ENCODE peak calls at places on chromosomes 3 and 15, in four cellular contexts. X, C, E and H are unnamed samples.

GRCh38 chr3:15903164-15903563 is 105.4 kb upstream of the ANKRD28 start:
- DNase-seq in E (no peak), C (no peak), X (no peak), H (no peak)

GRCh38 chr3:90145094-90145810 is 1037.8 kb downstream of the EPHA3 start:
- DNase-seq in C (no peak), E (no peak), X (no peak), H (no peak)

GRCh38 chr15:51094606-51095569 is at the start of gene TNFAIP8L3:
- DNase-seq in X (peak; percentile 7), C (no peak), E (peak; percentile 44), H (peak; percentile 35)

GRCh38 chr3:125083776-125084175 is 28.0 kb upstream of the HEG1 start:
- DNase-seq in E (peak; percentile 21), C (no peak), X (no peak), H (no peak)

GRCh38 chr15:84981711-84982300 is at the start of gene PDE8A:
- DNase-seq in E (peak; percentile 63), C (peak; percentile 59), X (no peak), H (peak; percentile 46)

GRCh38 chr15:98647774-98648653 is at the start of gene IGF1R:
- DNase-seq in E (peak; percentile 79), C (peak; percentile 89), X (peak; percentile 80), H (peak; percentile 69)

GRCh38 chr3:178067721-178068120 is 468.5 kb upstream of the KCNMB2 start:
- DNase-seq in C (no peak), X (no peak), E (no peak), H (no peak)

GRCh38 chr15:69591905-69592508 is 139.4 kb downstream of the RPLP1 start:
- DNase-seq in E (peak; percentile 85), X (peak; percentile 97), C (no peak), H (no peak)

GRCh38 chr3:16817201-16817600 is 67.6 kb upstream of the PLCL2 start:
- DNase-seq in C (no peak), X (no peak), E (no peak), H (no peak)

GRCh38 chr15:75138016-75138999 is 63.4 kb upstream of the C15orf39 start:
- DNase-seq in X (no peak), C (no peak), E (no peak), H (no peak)

GRCh38 chr15:24848050-24848449 is 106.7 kb upstream of the SNRPN start:
- DNase-seq in E (peak; percentile 5), X (no peak), C (no peak), H (peak; percentile 42)

GRCh38 chr3:12483872-12484197 is 445 bp upstream of the TSEN2 start:
- DNase-seq in E (no peak), C (no peak), X (no peak), H (no peak)

GRCh38 chr15:72790302-72790955 is 6.9 kb upstream of the ADPGK start:
- DNase-seq in E (no peak), X (no peak), C (no peak), H (no peak)

GRCh38 chr3:193922034-193922774 is 213.7 kb upstream of the HES1 start:
- DNase-seq in E (no peak), X (no peak), C (no peak), H (no peak)

GRCh38 chr3:23620616-23621015 is 185.1 kb upstream of the UBE2E1 start:
- DNase-seq in C (no peak), E (no peak), X (no peak), H (no peak)

GRCh38 chr15:98649996-98650870 is 1.9 kb downstream of the IGF1R start:
- DNase-seq in X (peak; percentile 48), C (no peak), E (no peak), H (no peak)

GRCh38 chr3:1773679-1774078 is 325.0 kb upstream of the CNTN4 start:
- DNase-seq in C (no peak), X (no peak), E (no peak), H (no peak)

GRCh38 chr3:69740103-69741021 is 1.1 kb downstream of the MITF start:
- DNase-seq in E (no peak), X (no peak), C (peak; percentile 53), H (peak; percentile 83)

GRCh38 chr3:164641071-164641470 is 437.2 kb downstream of the SI start:
- DNase-seq in E (no peak), C (no peak), X (no peak), H (no peak)

GRCh38 chr15:45337224-45337623 is 41.1 kb downstream of the GATM start:
- DNase-seq in C (no peak), X (no peak), E (no peak), H (no peak)

GRCh38 chr3:134359121-134360010 is 14.9 kb downstream of the AMOTL2 start:
- DNase-seq in E (no peak), C (no peak), X (no peak), H (peak; percentile 5)

GRCh38 chr3:141812091-141812490 is 48.9 kb downstream of the GRK7 start:
- DNase-seq in X (no peak), C (no peak), E (no peak), H (no peak)

GRCh38 chr15:74402873-74403589 is 30.7 kb downstream of the SEMA7A start:
- DNase-seq in E (no peak), X (no peak), C (no peak), H (no peak)

GRCh38 chr3:188124184-188124583 is 29.8 kb upstream of the LPP start:
- DNase-seq in E (no peak), C (no peak), X (peak; percentile 61), H (no peak)

GRCh38 chr3:111761309-111761795 is 97.7 kb upstream of the PHLDB2 start:
- DNase-seq in X (no peak), E (no peak), C (no peak), H (no peak)

GRCh38 chr3:184523825-184524615 is 37.6 kb upstream of the EPHB3 start:
- DNase-seq in E (peak; percentile 28), X (no peak), C (peak; percentile 40), H (no peak)

GRCh38 chr3:106161236-106161635 is 292.4 kb upstream of the CBLB start:
- DNase-seq in X (no peak), C (no peak), E (no peak), H (no peak)

GRCh38 chr3:142104763-142105162 is 44.6 kb downstream of the TFDP2 start:
- DNase-seq in E (no peak), C (no peak), X (no peak), H (no peak)

GRCh38 chr15:42130246-42130986 is 26.0 kb downstream of the PLA2G4F start:
- DNase-seq in X (no peak), C (no peak), E (no peak), H (no peak)

GRCh38 chr15:98731712-98732450 is 83.5 kb downstream of the IGF1R start:
- DNase-seq in X (no peak), C (no peak), E (no peak), H (no peak)

GRCh38 chr3:172461530-172462138 is 13.4 kb upstream of the GHSR start:
- DNase-seq in E (peak; percentile 43), X (peak; percentile 34), C (peak; percentile 50), H (no peak)

GRCh38 chr3:127589600-127590281 is 792 bp downstream of the TPRA1 start:
- DNase-seq in C (no peak), E (no peak), X (no peak), H (peak; percentile 33)

GRCh38 chr3:122064318-122064717 is 9.2 kb downstream of the CD86 start:
- DNase-seq in C (no peak), X (no peak), E (no peak), H (no peak)

GRCh38 chr15:90598679-90599078 is 69.0 kb downstream of the CRTC3 start:
- DNase-seq in C (no peak), X (no peak), E (no peak), H (no peak)

DNA sequence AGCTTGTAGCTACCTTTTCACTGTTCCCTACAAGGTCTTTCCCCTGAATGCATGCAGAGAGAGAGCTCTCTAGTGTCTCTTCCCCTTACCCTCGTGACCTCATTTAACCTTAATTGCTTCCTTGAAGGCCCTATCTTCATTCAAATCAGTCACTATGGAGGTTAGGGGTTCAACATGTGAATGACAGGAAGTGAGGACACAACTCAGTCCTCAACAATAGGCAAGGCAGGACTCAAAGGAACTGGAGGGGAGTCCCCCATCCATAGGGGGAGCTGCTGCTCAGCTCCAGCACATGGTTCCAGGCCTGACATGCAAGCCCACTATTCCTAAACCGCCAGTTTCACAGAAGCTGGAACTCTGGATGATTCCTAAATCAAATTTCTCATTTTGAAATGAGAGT is 33.8 kb upstream of the GYG1 start:
- DNase-seq in X (peak; percentile 37), E (no peak), C (peak; percentile 30), H (peak; percentile 56)
- TF ChIP-seq HMGXB4 in X (no peak), E (no peak), C (no peak), H (no peak)

DNA sequence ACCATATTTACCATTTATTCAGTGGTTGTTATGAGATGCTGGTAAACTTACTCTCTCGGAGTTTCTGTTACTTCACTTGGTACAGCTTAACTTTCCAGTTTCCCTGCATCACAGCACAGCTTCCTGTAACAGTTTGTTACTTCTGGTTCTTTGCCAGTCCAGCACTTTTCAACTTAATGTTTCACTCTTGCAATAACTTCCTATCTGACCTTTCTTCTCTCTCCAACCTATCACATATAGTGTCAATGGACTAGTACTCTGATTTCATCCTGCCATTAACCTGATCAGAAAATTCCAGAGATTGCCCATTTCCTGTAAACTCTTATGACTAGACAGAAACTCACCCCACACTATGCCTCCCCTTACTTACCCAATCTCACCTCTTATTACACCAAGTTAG is 3.9 kb upstream of the ATP11B start:
- DNase-seq in C (no peak), E (no peak), X (no peak), H (no peak)
- TF ChIP-seq HMGXB4 in C (no peak), E (no peak), X (no peak), H (no peak)

GRCh38 chr3:186257866-186258265 is 104.2 kb downstream of the DGKG start:
- DNase-seq in C (no peak), X (no peak), E (no peak), H (no peak)
- TF ChIP-seq HMGXB4 in C (no peak), X (no peak), E (no peak), H (no peak)

GRCh38 chr3:43478380-43478779 is 143.4 kb downstream of the ANO10 start:
- DNase-seq in C (no peak), X (no peak), E (no peak), H (no peak)

GRCh38 chr3:43473737-43474136 is 148.1 kb downstream of the ANO10 start:
- DNase-seq in C (no peak), E (no peak), X (no peak), H (no peak)

GRCh38 chr3:43473228-43473627 is 148.6 kb downstream of the ANO10 start:
- DNase-seq in C (no peak), X (no peak), E (no peak), H (no peak)

GRCh38 chr3:43481325-43481860 is 140.4 kb downstream of the ANO10 start:
- DNase-seq in E (no peak), C (no peak), X (no peak), H (no peak)

GRCh38 chr3:43477600-43477999 is 144.2 kb downstream of the ANO10 start:
- DNase-seq in C (no peak), E (no peak), X (no peak), H (no peak)
- TF ChIP-seq HMGXB4 in C (no peak), E (no peak), X (no peak), H (no peak)

GRCh38 chr3:58052373-58053273 is 44.4 kb downstream of the FLNB start:
- DNase-seq in C (peak; percentile 64), E (peak; percentile 65), X (peak; percentile 83), H (no peak)

GRCh38 chr3:58048301-58048700 is 40.1 kb downstream of the FLNB start:
- DNase-seq in E (no peak), C (no peak), X (no peak), H (no peak)

GRCh38 chr3:58049143-58049785 is 41.0 kb downstream of the FLNB start:
- DNase-seq in X (peak; percentile 98), C (peak; percentile 19), E (peak; percentile 66), H (peak; percentile 59)

GRCh38 chr3:58047806-58048205 is 39.6 kb downstream of the FLNB start:
- DNase-seq in E (no peak), X (no peak), C (no peak), H (no peak)

GRCh38 chr3:58051196-58051595 is 43.0 kb downstream of the FLNB start:
- DNase-seq in E (no peak), X (no peak), C (no peak), H (no peak)
- TF ChIP-seq HMGXB4 in E (no peak), X (no peak), C (no peak), H (no peak)